ENCODE peak calls at places on chromosomes 3 and 15, in six cellular contexts. A is EH; F is amniotic stem cell; R is fibroblast of the conjunctiva; G is stimulated activated CD4-positive, alpha-beta T cell treated with anti-CD3 and anti-CD28 coated beads, Interleukin-1b, Interleukin-23, amount 100 ng/mL, for 24 hours; U is heart right ventricle. B is an unnamed sample.

GRCh38 chr3:128483657-128484403 is 9.2 kb downstream of the GATA2 start:
- DNase-seq in R (no peak), F (no peak), A (peak; percentile 31), G (no peak), U (no peak), B (no peak)

GRCh38 chr3:148943531-148944200 is 47.7 kb upstream of the GYG1 start:
- DNase-seq in R (peak; percentile 95), U (peak; percentile 29), F (peak; percentile 83), A (peak; percentile 97), G (no peak), B (peak; percentile 88)

GRCh38 chr3:150783334-150783733 is 20.4 kb upstream of the SIAH2 start:
- DNase-seq in A (peak; percentile 32), R (no peak), F (no peak), U (no peak), G (no peak), B (no peak)

GRCh38 chr3:115156255-115156654 is 9.2 kb upstream of the ZBTB20 start:
- DNase-seq in R (no peak), U (no peak), A (no peak), G (no peak), F (no peak), B (no peak)

GRCh38 chr15:89502867-89503595 is 6.6 kb upstream of the RHCG start:
- DNase-seq in A (no peak), R (no peak), U (no peak), G (no peak), F (no peak), B (no peak)

GRCh38 chr15:89448825-89449224 is 47.6 kb downstream of the RHCG start:
- DNase-seq in R (no peak), G (no peak), U (no peak), A (peak; percentile 36), F (no peak), B (no peak)

GRCh38 chr3:130395916-130396315 is 50.4 kb downstream of the COL6A5 start:
- DNase-seq in R (peak; percentile 6), G (no peak), A (peak; percentile 33), U (no peak), F (no peak), B (no peak)

GRCh38 chr3:13508496-13508895 is 28.4 kb downstream of the HDAC11 start:
- DNase-seq in F (no peak), U (no peak), R (no peak), A (no peak), G (no peak), B (no peak)

GRCh38 chr15:49895337-49896223 is 223.5 kb downstream of the ATP8B4 start:
- DNase-seq in G (no peak), R (no peak), A (peak; percentile 50), F (no peak), U (no peak), B (no peak)

GRCh38 chr3:64539451-64540196 is 148.2 kb downstream of the ADAMTS9 start:
- DNase-seq in A (peak; percentile 29), R (peak; percentile 96), G (no peak), F (peak; percentile 27), U (peak; percentile 69), B (no peak)

GRCh38 chr3:40169983-40170382 is 139.5 kb upstream of the EIF1B start:
- DNase-seq in R (no peak), U (no peak), F (no peak), G (no peak), A (no peak), B (no peak)

GRCh38 chr15:70766597-70766996 is 3.2 kb upstream of the UACA start:
- DNase-seq in G (no peak), R (no peak), A (no peak), U (no peak), F (no peak), B (no peak)

GRCh38 chr3:11591401-11592266 is 52.1 kb downstream of the VGLL4 start:
- DNase-seq in G (no peak), R (no peak), A (peak; percentile 73), U (peak; percentile 65), F (no peak), B (no peak)

B was measured in NAMALWA.